ENCODE peak calls at places on chromosomes 12 and 14, in eight cellular contexts. X is coronary artery, Q is left ventricle myocardium inferior, I is H9, B is HCT116, D is ovary, J is nephron progenitor cell, H is A549. A is an unnamed sample.

GRCh38 chr14:99728231-99728920 is 44.3 kb downstream of the CYP46A1 start:
- DNase-seq in Q (peak), J (no peak), H (no peak), X (peak), D (peak), B (no peak), I (peak), A (peak)

GRCh38 chr12:585062-586061 is 77.9 kb downstream of the NINJ2 start:
- DNase-seq in X (no peak), Q (no peak), H (no peak), J (no peak), D (no peak), B (no peak), I (peak), A (no peak)

GRCh38 chr14:38278035-38278434 is 22.1 kb upstream of the CLEC14A start:
- DNase-seq in D (no peak), B (no peak), Q (no peak), I (no peak), X (no peak), H (no peak), J (no peak), A (no peak)

GRCh38 chr14:96105921-96106441 is 66.8 kb downstream of the C14orf132 start:
- DNase-seq in Q (no peak), D (no peak), J (no peak), X (no peak), B (no peak), I (no peak), H (no peak), A (no peak)

GRCh38 chr12:106511365-106511764 is 71.4 kb upstream of the RFX4 start:
- DNase-seq in B (no peak), H (no peak), Q (no peak), D (no peak), J (no peak), X (no peak), I (no peak), A (no peak)

GRCh38 chr14:77014004-77014604 is 14.4 kb downstream of the IRF2BPL start:
- DNase-seq in J (peak), I (no peak), Q (peak), X (no peak), D (peak), H (no peak), B (no peak), A (no peak)

GRCh38 chr12:85424581-85425348 is 144.7 kb downstream of the ALX1 start:
- DNase-seq in Q (no peak), B (peak), X (no peak), D (no peak), H (no peak), I (no peak), J (peak), A (no peak)

GRCh38 chr14:27236601-27237000 is 638.8 kb upstream of the NOVA1 start:
- DNase-seq in J (no peak), I (no peak), H (no peak), B (no peak), Q (no peak), D (no peak), X (no peak), A (no peak)

GRCh38 chr12:67367843-67368242 is 98.7 kb downstream of the CAND1 start:
- DNase-seq in H (no peak), B (no peak), D (no peak), I (no peak), X (no peak), J (no peak), Q (no peak), A (no peak)

GRCh38 chr12:104626069-104626690 is 169.4 kb downstream of the CHST11 start:
- DNase-seq in I (no peak), H (no peak), X (no peak), B (no peak), D (no peak), Q (no peak), J (no peak), A (no peak)

DNA sequence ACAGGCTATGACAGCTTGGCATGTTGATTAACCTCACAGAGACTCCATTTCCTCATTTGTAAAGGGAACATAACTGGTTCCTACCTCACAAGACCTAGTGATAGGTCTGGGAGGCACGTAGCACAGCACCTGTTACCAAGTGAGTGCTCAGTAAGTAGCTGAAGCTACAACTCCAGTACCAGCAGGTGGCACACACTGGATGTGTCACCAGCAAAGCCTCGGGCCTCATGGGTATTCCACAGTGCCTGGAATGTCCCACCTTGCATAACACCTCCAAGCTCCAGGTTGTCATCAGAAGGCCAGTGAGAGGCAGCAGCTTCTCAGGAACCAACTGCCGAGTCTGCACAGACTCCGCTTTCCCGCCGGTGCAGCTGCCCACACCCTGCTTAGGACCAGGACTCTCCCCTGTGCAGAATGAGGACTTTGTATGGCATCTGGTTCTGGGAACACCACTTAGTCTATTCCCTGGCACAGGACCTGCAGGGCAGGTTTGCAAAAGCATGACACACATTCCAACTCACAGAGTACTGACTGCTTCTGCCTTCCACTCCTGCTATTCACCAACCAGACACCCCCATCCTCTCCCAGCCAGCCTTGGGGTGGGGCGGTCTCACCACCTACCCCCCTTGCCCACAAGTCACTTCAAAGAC is 4.2 kb downstream of the VDR start:
- DNase-seq in I (peak), Q (no peak), D (no peak), X (no peak), J (no peak), H (no peak), B (peak), A (no peak)
- TF ChIP-seq CTCF in I (peak), Q (peak), D (no peak), X (no peak), J (no peak), H (peak), B (peak), A (no peak)

DNA sequence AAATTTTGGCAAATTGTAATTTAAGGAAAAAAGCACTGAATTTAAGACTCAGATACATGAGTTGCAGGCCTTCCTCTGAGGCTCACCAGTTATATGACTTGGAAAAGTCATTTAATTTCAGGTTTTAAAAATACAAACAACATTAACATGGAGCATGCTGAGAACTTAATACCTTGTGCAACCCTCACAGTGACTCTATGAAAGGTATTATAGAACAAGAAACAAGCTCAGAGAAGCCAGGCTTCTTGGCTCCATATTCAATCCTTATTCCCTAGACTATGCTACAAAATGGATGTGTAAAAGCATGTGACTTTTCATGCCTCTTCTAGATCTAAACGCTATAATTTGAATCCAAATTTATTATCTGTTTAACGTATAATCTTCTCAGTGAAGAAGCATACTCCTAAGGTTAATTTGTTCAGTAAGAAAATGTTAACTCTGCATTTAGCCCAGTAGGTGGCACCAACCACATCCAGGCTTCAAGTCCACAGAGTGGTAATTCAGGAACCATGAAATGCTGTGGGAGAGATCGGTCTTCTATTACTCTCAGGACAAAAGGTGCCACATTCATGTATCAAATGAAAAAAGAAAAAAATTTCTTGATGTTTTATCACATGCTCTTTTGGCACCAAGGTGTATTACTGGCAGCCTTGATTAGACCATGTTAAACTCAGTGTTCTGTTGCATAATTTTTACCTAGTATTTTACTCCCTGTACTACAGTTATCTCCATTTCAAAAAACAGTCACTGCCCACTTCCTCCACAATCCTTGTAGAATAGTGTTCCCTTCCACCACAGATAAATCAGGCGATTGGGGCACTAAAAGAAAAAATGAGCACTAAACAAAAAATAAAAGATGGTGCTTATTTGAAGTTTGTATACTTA is 9.3 kb downstream of the CCDC196 start:
- DNase-seq in J (peak), H (peak), X (no peak), I (peak), Q (no peak), B (peak), D (no peak), A (no peak)
- TF ChIP-seq CTCF in J (peak), H (peak), X (peak), I (peak), Q (peak), B (peak), D (peak), A (peak)

GRCh38 chr12:79514730-79515525 is 175.8 kb downstream of the PAWR start:
- DNase-seq in D (no peak), I (no peak), X (no peak), B (no peak), Q (no peak), J (no peak), H (no peak), A (no peak)
- TF ChIP-seq CTCF in D (no peak), I (no peak), X (no peak), B (no peak), Q (no peak), J (no peak), H (no peak), A (no peak)

GRCh38 chr12:111022386-111022785 is 102.0 kb upstream of the MYL2 start:
- DNase-seq in B (no peak), D (no peak), X (no peak), J (no peak), H (no peak), Q (no peak), I (no peak), A (no peak)
- TF ChIP-seq CTCF in B (no peak), D (no peak), X (no peak), J (no peak), H (no peak), Q (no peak), I (no peak), A (no peak)

GRCh38 chr14:56561586-56561985 is 18.0 kb upstream of the TMEM260 start:
- DNase-seq in B (no peak), J (no peak), D (no peak), Q (no peak), I (no peak), X (no peak), H (no peak), A (no peak)
- TF ChIP-seq CTCF in B (no peak), J (no peak), D (no peak), Q (no peak), I (no peak), X (no peak), H (no peak), A (no peak)